ENCODE peak calls at places on chromosomes 3 and 15, in seven cellular contexts. M, C, Z, S, I, G and P are unnamed samples.
A peak's percentile ranks its signal among the peaks of the same experiment; 100 is the strongest.

GRCh38 chr3:104596551-104596950 is 770.2 kb upstream of the ALCAM start:
- DNase-seq in S (peak; percentile 2), C (no peak), I (peak; percentile 61), Z (peak; percentile 57), M (no peak), G (no peak), P (peak; percentile 61)

GRCh38 chr3:152320201-152320617 is 51.5 kb downstream of the MBNL1 start:
- DNase-seq in I (peak; percentile 67), M (no peak), C (no peak), Z (peak; percentile 55), S (no peak), G (no peak), P (no peak)

GRCh38 chr3:38001456-38002081 is 11.0 kb downstream of the VILL start:
- DNase-seq in G (peak; percentile 87), C (no peak), M (peak; percentile 58), S (no peak), I (no peak), Z (no peak), P (no peak)

GRCh38 chr3:66644549-66644948 is 143.7 kb upstream of the LRIG1 start:
- DNase-seq in C (no peak), Z (no peak), G (no peak), M (no peak), I (no peak), S (no peak), P (no peak)

GRCh38 chr3:157865449-157865862 is 240.8 kb downstream of the SHOX2 start:
- DNase-seq in C (peak; percentile 19), M (no peak), Z (no peak), G (no peak), I (peak; percentile 19), S (no peak), P (no peak)

GRCh38 chr15:73273181-73274002 is 95.4 kb downstream of the HCN4 start:
- DNase-seq in M (no peak), I (peak; percentile 81), Z (peak; percentile 68), C (peak; percentile 30), G (peak; percentile 44), S (peak; percentile 19), P (peak; percentile 11)

GRCh38 chr15:49315543-49315942 is 107.5 kb upstream of the FGF7 start:
- DNase-seq in Z (no peak), S (no peak), I (no peak), G (no peak), C (no peak), M (no peak), P (no peak)

GRCh38 chr3:187209501-187209900 is 12.2 kb downstream of the RTP1 start:
- DNase-seq in Z (no peak), S (no peak), M (no peak), G (no peak), C (no peak), I (no peak), P (no peak)

GRCh38 chr3:126270145-126270811 is 86.9 kb downstream of the KLF15 start:
- DNase-seq in M (peak; percentile 66), I (peak; percentile 74), G (peak; percentile 95), C (no peak), S (peak; percentile 86), Z (no peak), P (no peak)

GRCh38 chr3:188037965-188038581 is 115.9 kb upstream of the LPP start:
- DNase-seq in G (no peak), M (no peak), Z (peak; percentile 27), C (no peak), I (no peak), S (no peak), P (no peak)

GRCh38 chr3:98695816-98696215 is 67.3 kb upstream of the ST3GAL6 start:
- DNase-seq in G (no peak), M (no peak), Z (no peak), S (no peak), C (no peak), I (peak; percentile 33), P (no peak)

GRCh38 chr3:37492468-37492867 is 318.1 kb upstream of the LRRFIP2 start:
- DNase-seq in I (no peak), G (no peak), S (no peak), M (no peak), Z (no peak), C (no peak), P (no peak)

GRCh38 chr15:28075482-28076029 is 23.6 kb downstream of the OCA2 start:
- DNase-seq in M (no peak), I (no peak), S (no peak), Z (no peak), G (no peak), C (no peak), P (no peak)

GRCh38 chr3:67937498-67938118 is 283.2 kb upstream of the SUCLG2 start:
- DNase-seq in C (no peak), G (no peak), S (no peak), M (no peak), Z (no peak), I (no peak), P (no peak)

GRCh38 chr3:127970966-127971592 is 56.0 kb downstream of the KBTBD12 start:
- DNase-seq in C (no peak), M (no peak), G (no peak), I (peak; percentile 64), Z (peak; percentile 63), S (peak; percentile 10), P (peak; percentile 35)

GRCh38 chr15:43277231-43277823 is 10.6 kb upstream of the TGM5 start:
- DNase-seq in M (no peak), Z (no peak), S (no peak), C (no peak), I (no peak), G (no peak), P (no peak)

GRCh38 chr15:61186905-61187865 is 41.9 kb downstream of the RORA start:
- DNase-seq in C (no peak), S (peak; percentile 12), I (peak; percentile 35), Z (no peak), M (no peak), G (no peak), P (no peak)

GRCh38 chr3:110562621-110563020 is 509.0 kb upstream of the NECTIN3 start:
- DNase-seq in M (no peak), S (no peak), C (no peak), I (no peak), G (no peak), Z (no peak), P (no peak)

GRCh38 chr3:4719011-4719649 is 226.0 kb downstream of the ITPR1 start:
- DNase-seq in G (no peak), M (no peak), I (no peak), C (no peak), S (no peak), Z (peak; percentile 37), P (no peak)

GRCh38 chr15:51869074-51869425 is 39.6 kb downstream of the TMOD3 start:
- DNase-seq in C (no peak), Z (peak; percentile 70), G (no peak), M (no peak), S (no peak), I (peak; percentile 68), P (no peak)

GRCh38 chr15:80777836-80778620 is 1.1 kb upstream of the CEMIP start:
- DNase-seq in C (no peak), G (no peak), M (no peak), Z (no peak), S (no peak), I (no peak), P (no peak)

GRCh38 chr3:151933224-151933858 is 59.9 kb downstream of the SUCNR1 start:
- DNase-seq in M (no peak), G (no peak), I (no peak), S (no peak), Z (no peak), C (no peak), P (no peak)

GRCh38 chr3:2810723-2811122 is 299.5 kb downstream of the IL5RA start:
- DNase-seq in G (no peak), I (no peak), Z (peak; percentile 41), S (no peak), C (no peak), M (no peak), P (no peak)

GRCh38 chr15:98791046-98791701 is 142.8 kb downstream of the IGF1R start:
- DNase-seq in S (no peak), C (no peak), Z (no peak), G (no peak), I (no peak), M (no peak), P (no peak)

GRCh38 chr15:41928637-41929620 is 35.1 kb upstream of the SPTBN5 start:
- DNase-seq in I (no peak), S (no peak), Z (peak; percentile 65), M (no peak), G (peak; percentile 34), C (no peak), P (peak; percentile 36)

GRCh38 chr15:78968539-78969271 is 23.9 kb upstream of the CTSH start:
- DNase-seq in Z (no peak), M (no peak), S (no peak), G (peak; percentile 36), I (no peak), C (no peak), P (no peak)

GRCh38 chr3:194275231-194275671 is 75.9 kb downstream of the CPN2 start:
- DNase-seq in Z (peak; percentile 46), S (no peak), G (no peak), C (no peak), M (peak; percentile 57), I (no peak), P (no peak)

GRCh38 chr3:45677045-45677436 is 12.2 kb upstream of the SACM1L start:
- DNase-seq in S (no peak), I (peak; percentile 77), M (no peak), G (no peak), Z (peak; percentile 87), C (no peak), P (no peak)

GRCh38 chr3:42764115-42764514 is 8.9 kb downstream of the CCDC13 start:
- DNase-seq in S (no peak), M (no peak), C (no peak), Z (no peak), G (no peak), I (no peak), P (no peak)

GRCh38 chr3:85594648-85595047 is 635.9 kb downstream of the CADM2 start:
- DNase-seq in C (no peak), G (no peak), M (no peak), S (no peak), I (no peak), Z (no peak), P (no peak)

GRCh38 chr3:147449669-147450068 is 40.5 kb downstream of the ZIC1 start:
- DNase-seq in G (no peak), S (no peak), M (no peak), C (no peak), I (no peak), Z (no peak), P (no peak)